ENCODE peak calls at places on chromosomes 16 and 17, in seven cellular contexts. P is dorsolateral prefrontal cortex, Y is HFFc6, T is BJ, K is brain microvascular endothelial cell, J is keratinocyte, Q is esophagus squamous epithelium. M is an unnamed sample.

GRCh38 chr17:65191805-65192740 is 54.9 kb downstream of the RGS9 start:
- DNase-seq in P (no peak), Y (peak; percentile 58), T (no peak), K (peak; percentile 80), J (no peak), Q (no peak), M (no peak)

GRCh38 chr17:42559076-42559475 is 2.9 kb upstream of the COASY start:
- DNase-seq in P (no peak), Y (no peak), T (no peak), K (no peak), J (no peak), Q (no peak), M (no peak)

GRCh38 chr17:31907342-31907975 is 6.0 kb upstream of the UTP6 start:
- DNase-seq in P (no peak), Y (peak; percentile 32), T (no peak), K (no peak), J (no peak), Q (no peak), M (no peak)

GRCh38 chr16:64152010-64152767 is 969.7 kb downstream of the CDH11 start:
- DNase-seq in P (no peak), Y (peak; percentile 40), T (peak; percentile 43), K (no peak), J (no peak), Q (no peak), M (peak; percentile 29)

GRCh38 chr17:66970797-66971196 is 6.3 kb downstream of the CACNG4 start:
- DNase-seq in P (no peak), Y (no peak), T (no peak), K (no peak), J (no peak), Q (no peak), M (no peak)

GRCh38 chr17:4511199-4511932 is 12.7 kb downstream of the SPNS2 start:
- DNase-seq in P (no peak), Y (no peak), T (no peak), K (no peak), J (no peak), Q (no peak), M (no peak)

GRCh38 chr17:11492511-11492910 is 105.8 kb upstream of the DNAH9 start:
- DNase-seq in P (no peak), Y (no peak), T (no peak), K (no peak), J (no peak), Q (no peak), M (no peak)

GRCh38 chr17:61128671-61129115 is 270.9 kb upstream of the TBX2 start:
- DNase-seq in P (no peak), Y (no peak), T (no peak), K (peak; percentile 28), J (no peak), Q (no peak), M (peak; percentile 38)

GRCh38 chr16:35391328-35391727 is 1931.9 kb downstream of the TP53TG3F start:
- DNase-seq in P (peak; percentile 28), Y (peak; percentile 11), T (no peak), K (peak; percentile 7), J (peak; percentile 55), Q (no peak), M (no peak)

GRCh38 chr17:45222994-45223540 is 1.4 kb downstream of the FMNL1 start:
- DNase-seq in P (no peak), Y (no peak), T (no peak), K (no peak), J (no peak), Q (no peak), M (no peak)

GRCh38 chr16:11296706-11297491 is 15.8 kb upstream of the PRM1 start:
- DNase-seq in P (no peak), Y (no peak), T (no peak), K (no peak), J (no peak), Q (no peak), M (no peak)

GRCh38 chr17:75808905-75809621 is 24.5 kb downstream of the UNK start:
- DNase-seq in P (no peak), Y (no peak), T (no peak), K (peak; percentile 87), J (no peak), Q (no peak), M (peak; percentile 37)

GRCh38 chr16:70685938-70686375 is at the start of gene MTSS2:
- DNase-seq in P (peak; percentile 72), Y (peak; percentile 73), T (no peak), K (peak; percentile 48), J (no peak), Q (no peak), M (peak; percentile 80)

GRCh38 chr17:67469208-67469980 is 92.3 kb downstream of the PITPNC1 start:
- DNase-seq in P (no peak), Y (no peak), T (no peak), K (peak; percentile 78), J (no peak), Q (no peak), M (no peak)

GRCh38 chr17:73184133-73184993 is 8.5 kb upstream of the COG1 start:
- DNase-seq in P (no peak), Y (no peak), T (no peak), K (no peak), J (no peak), Q (no peak), M (no peak)

GRCh38 chr17:19671433-19671832 is 22.9 kb downstream of the ALDH3A2 start:
- DNase-seq in P (no peak), Y (no peak), T (no peak), K (no peak), J (no peak), Q (no peak), M (no peak)

GRCh38 chr16:79856581-79856980 is 256.0 kb upstream of the MAF start:
- DNase-seq in P (no peak), Y (no peak), T (no peak), K (no peak), J (no peak), Q (no peak), M (no peak)

GRCh38 chr16:13429411-13429810 is 490.5 kb upstream of the ERCC4 start:
- DNase-seq in P (no peak), Y (no peak), T (no peak), K (no peak), J (no peak), Q (no peak), M (no peak)

GRCh38 chr17:43449470-43450202 is 34.1 kb upstream of the DHX8 start:
- DNase-seq in P (no peak), Y (no peak), T (no peak), K (no peak), J (no peak), Q (no peak), M (no peak)

GRCh38 chr16:24624102-24624501 is 84.7 kb downstream of the RBBP6 start:
- DNase-seq in P (no peak), Y (no peak), T (no peak), K (no peak), J (no peak), Q (no peak), M (no peak)

GRCh38 chr17:7018331-7018964 is 4.4 kb upstream of the BCL6B start:
- DNase-seq in P (no peak), Y (no peak), T (no peak), K (no peak), J (no peak), Q (no peak), M (no peak)

GRCh38 chr17:81096741-81097133 is 61.8 kb downstream of the BAIAP2 start:
- DNase-seq in P (no peak), Y (no peak), T (no peak), K (no peak), J (no peak), Q (no peak), M (no peak)

GRCh38 chr17:81093576-81094223 is 58.7 kb downstream of the BAIAP2 start:
- DNase-seq in P (no peak), Y (no peak), T (no peak), K (no peak), J (no peak), Q (no peak), M (no peak)

GRCh38 chr17:81094224-81094743 is 59.3 kb downstream of the BAIAP2 start:
- DNase-seq in P (no peak), Y (no peak), T (no peak), K (no peak), J (no peak), Q (no peak), M (no peak)

GRCh38 chr17:81095608-81095888 is 60.6 kb downstream of the BAIAP2 start:
- DNase-seq in P (no peak), Y (no peak), T (no peak), K (no peak), J (no peak), Q (no peak), M (no peak)

GRCh38 chr17:81094744-81095607 is 60.0 kb downstream of the BAIAP2 start:
- DNase-seq in P (peak; percentile 59), Y (peak; percentile 100), T (peak; percentile 100), K (peak; percentile 100), J (peak; percentile 98), Q (no peak), M (peak; percentile 98)
- TF ChIP-seq CTCF in P (no peak), Y (no peak), T (peak; percentile 18), K (no peak), J (no peak), Q (no peak), M (no peak)

GRCh38 chr16:82368041-82368440 is 198.0 kb upstream of the MPHOSPH6 start:
- DNase-seq in P (peak; percentile 37), Y (no peak), T (no peak), K (peak; percentile 34), J (no peak), Q (no peak), M (no peak)
- TF ChIP-seq CTCF in P (peak; percentile 46), Y (peak; percentile 44), T (no peak), K (peak; percentile 57), J (peak; percentile 64), Q (no peak), M (peak; percentile 18)

DNA sequence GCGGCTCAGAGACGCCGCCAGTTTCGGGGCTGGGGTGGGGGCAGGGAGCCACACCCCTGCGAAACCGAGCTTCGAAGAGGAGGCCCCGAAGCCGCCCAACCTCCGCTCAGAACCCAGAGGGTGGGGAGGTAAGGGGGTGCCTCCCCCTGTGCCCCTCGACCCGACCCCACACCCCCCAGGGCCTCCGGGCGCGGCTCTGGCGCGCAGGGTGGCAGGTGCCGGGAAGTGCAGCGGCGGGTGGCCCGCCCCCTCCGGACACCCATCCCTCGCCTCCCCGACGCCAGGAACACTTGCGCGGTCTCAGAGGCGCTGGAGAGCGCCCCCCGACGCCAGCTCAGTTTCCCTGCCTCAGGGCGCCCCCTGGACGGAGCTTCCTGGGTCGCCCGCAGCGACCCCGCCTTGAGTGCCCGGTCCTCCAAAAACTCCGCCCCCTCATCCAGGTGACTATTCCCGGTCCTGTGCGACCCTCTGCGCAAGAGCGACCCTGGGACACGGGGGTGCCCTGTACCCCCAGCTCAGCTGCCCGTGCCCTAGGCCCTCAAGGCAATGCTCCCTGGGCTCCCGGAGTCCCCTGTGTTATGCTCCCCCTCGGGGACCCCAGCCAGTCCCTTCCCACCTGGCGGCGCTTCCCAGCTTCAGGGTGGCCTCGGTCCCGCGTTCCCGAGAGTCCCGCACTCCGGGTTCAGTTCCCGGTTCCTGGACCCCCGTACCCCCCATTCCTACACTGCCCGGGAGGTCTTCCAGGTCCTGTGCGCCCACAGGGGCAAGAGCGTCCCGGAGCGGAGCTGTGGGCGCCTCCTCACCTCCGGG is 562 bp downstream of the PPL start:
- DNase-seq in P (no peak), Y (no peak), T (no peak), K (no peak), J (no peak), Q (no peak), M (no peak)
- TF ChIP-seq CTCF in P (no peak), Y (peak; percentile 30), T (peak; percentile 25), K (no peak), J (peak; percentile 46), Q (peak; percentile 18), M (peak; percentile 24)

DNA sequence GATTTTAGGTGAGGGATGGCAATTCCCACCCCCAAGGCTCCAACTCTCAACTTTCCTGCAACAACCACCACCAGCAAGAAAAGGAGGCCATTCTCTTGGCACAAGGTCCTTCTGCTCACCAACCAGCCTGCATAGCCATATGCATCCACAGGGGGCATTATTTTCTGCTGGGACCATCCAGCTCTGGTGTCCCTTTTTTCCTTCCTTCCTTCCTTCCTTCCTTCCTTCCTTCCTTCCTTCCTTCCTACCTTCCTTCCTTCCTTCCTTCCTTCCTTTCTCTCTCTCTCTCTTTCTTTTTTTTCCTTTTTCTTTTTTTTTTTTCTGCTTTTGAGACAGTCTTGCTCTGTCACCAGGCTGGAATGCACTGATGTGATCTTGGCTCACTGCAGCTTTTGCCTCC is 21.1 kb upstream of the COX10 start:
- DNase-seq in P (no peak), Y (no peak), T (no peak), K (no peak), J (no peak), Q (no peak), M (no peak)
- TF ChIP-seq CTCF in P (no peak), Y (peak; percentile 65), T (peak; percentile 36), K (peak; percentile 61), J (peak; percentile 54), Q (no peak), M (peak; percentile 20)